ENCODE peak calls at places on chromosomes 13 and 19, in six cellular contexts. G, A, R, J, T and W are unnamed samples.

GRCh38 chr13:47472516-47472915 is 528.6 kb downstream of the SUCLA2 start:
- DNase-seq in G (no peak), A (no peak), J (no peak), R (no peak), T (no peak), W (no peak)

GRCh38 chr13:33677215-33677614 is 140.7 kb upstream of the RFC3 start:
- DNase-seq in T (no peak), G (no peak), R (no peak), J (no peak), A (no peak), W (no peak)

GRCh38 chr13:94550030-94550738 is 45.8 kb downstream of the TGDS start:
- DNase-seq in J (peak; percentile 46), G (peak; percentile 52), R (no peak), T (no peak), A (no peak), W (no peak)

GRCh38 chr13:92657565-92657964 is 569.0 kb upstream of the GPC6 start:
- DNase-seq in T (no peak), A (no peak), R (no peak), G (peak; percentile 1), J (no peak), W (no peak)

GRCh38 chr19:32416749-32417469 is 11.3 kb downstream of the DPY19L3 start:
- DNase-seq in T (no peak), G (peak; percentile 34), R (no peak), A (no peak), J (no peak), W (no peak)

GRCh38 chr13:84136582-84136981 is 254.3 kb upstream of the SLITRK1 start:
- DNase-seq in J (no peak), A (no peak), G (no peak), R (no peak), T (no peak), W (no peak)

GRCh38 chr19:14167594-14168138 is 31.3 kb upstream of the ASF1B start:
- DNase-seq in G (no peak), A (no peak), J (no peak), R (no peak), T (no peak), W (no peak)

GRCh38 chr19:55091955-55092354 is 16.3 kb downstream of the EPS8L1 start:
- DNase-seq in G (no peak), T (no peak), J (no peak), A (no peak), R (no peak), W (no peak)

GRCh38 chr13:49859568-49859967 is 67.1 kb upstream of the KPNA3 start:
- DNase-seq in T (no peak), G (peak; percentile 92), R (no peak), J (peak; percentile 89), A (no peak), W (no peak)

GRCh38 chr19:54470991-54471782 is 1.9 kb downstream of the CDC42EP5 start:
- DNase-seq in G (no peak), A (no peak), T (no peak), R (no peak), J (no peak), W (no peak)

GRCh38 chr13:110097013-110097412 is 209.9 kb downstream of the COL4A1 start:
- DNase-seq in T (no peak), J (no peak), R (no peak), A (no peak), G (peak; percentile 49), W (no peak)

GRCh38 chr13:98265669-98266551 is 88.8 kb upstream of the RNF113B start:
- DNase-seq in J (no peak), T (no peak), G (peak; percentile 64), R (no peak), A (no peak), W (no peak)

GRCh38 chr19:7326105-7326877 is 22.4 kb upstream of the ARHGEF18 start:
- DNase-seq in A (no peak), J (peak; percentile 10), T (no peak), G (no peak), R (peak; percentile 89), W (no peak)

GRCh38 chr13:101018720-101019119 is 344.1 kb upstream of the TMTC4 start:
- DNase-seq in A (no peak), T (no peak), J (peak; percentile 53), G (peak; percentile 71), R (no peak), W (no peak)

GRCh38 chr19:9673912-9674668 is 810 bp downstream of the ZNF562 start:
- DNase-seq in R (no peak), J (no peak), A (no peak), G (peak; percentile 5), T (no peak), W (no peak)

GRCh38 chr13:29046588-29046987 is 226.4 kb downstream of the MTUS2 start:
- DNase-seq in J (no peak), A (no peak), R (no peak), G (no peak), T (no peak), W (no peak)

GRCh38 chr19:3984908-3985642 is at the start of gene EEF2:
- DNase-seq in R (no peak), G (peak; percentile 87), A (peak; percentile 68), T (peak; percentile 83), J (peak; percentile 64), W (peak; percentile 78)

GRCh38 chr13:99656843-99657506 is 155.7 kb downstream of the TM9SF2 start:
- DNase-seq in R (no peak), A (no peak), T (peak; percentile 10), J (no peak), G (no peak), W (no peak)

GRCh38 chr13:113559061-113559460 is 25.5 kb upstream of the TFDP1 start:
- DNase-seq in J (no peak), A (no peak), T (no peak), G (no peak), R (no peak), W (no peak)

GRCh38 chr13:48123827-48124226 is 28.9 kb upstream of the MED4 start:
- DNase-seq in R (no peak), A (no peak), T (no peak), G (no peak), J (no peak), W (no peak)

GRCh38 chr19:57814505-57815246 is at the start of gene ZNF552:
- DNase-seq in R (peak; percentile 83), A (peak; percentile 69), T (peak; percentile 73), J (peak; percentile 91), G (peak; percentile 91), W (peak; percentile 76)

GRCh38 chr13:75694742-75695141 is 58.6 kb downstream of the LMO7 start:
- DNase-seq in A (no peak), J (no peak), T (no peak), R (no peak), G (no peak), W (no peak)

GRCh38 chr13:111491021-111491420 is 170.6 kb downstream of the TEX29 start:
- DNase-seq in G (no peak), J (no peak), T (no peak), A (no peak), R (no peak), W (no peak)

GRCh38 chr13:51626749-51627148 is 42.5 kb downstream of the WDFY2 start:
- DNase-seq in G (no peak), T (no peak), A (no peak), R (no peak), J (no peak), W (no peak)

GRCh38 chr19:13981467-13981866 is 24.7 kb downstream of the RFX1 start:
- DNase-seq in G (no peak), R (no peak), J (no peak), A (no peak), T (no peak), W (no peak)

GRCh38 chr13:44224433-44225149 is 149.0 kb upstream of the SERP2 start:
- DNase-seq in T (no peak), G (no peak), J (no peak), A (no peak), R (no peak), W (no peak)

DNA sequence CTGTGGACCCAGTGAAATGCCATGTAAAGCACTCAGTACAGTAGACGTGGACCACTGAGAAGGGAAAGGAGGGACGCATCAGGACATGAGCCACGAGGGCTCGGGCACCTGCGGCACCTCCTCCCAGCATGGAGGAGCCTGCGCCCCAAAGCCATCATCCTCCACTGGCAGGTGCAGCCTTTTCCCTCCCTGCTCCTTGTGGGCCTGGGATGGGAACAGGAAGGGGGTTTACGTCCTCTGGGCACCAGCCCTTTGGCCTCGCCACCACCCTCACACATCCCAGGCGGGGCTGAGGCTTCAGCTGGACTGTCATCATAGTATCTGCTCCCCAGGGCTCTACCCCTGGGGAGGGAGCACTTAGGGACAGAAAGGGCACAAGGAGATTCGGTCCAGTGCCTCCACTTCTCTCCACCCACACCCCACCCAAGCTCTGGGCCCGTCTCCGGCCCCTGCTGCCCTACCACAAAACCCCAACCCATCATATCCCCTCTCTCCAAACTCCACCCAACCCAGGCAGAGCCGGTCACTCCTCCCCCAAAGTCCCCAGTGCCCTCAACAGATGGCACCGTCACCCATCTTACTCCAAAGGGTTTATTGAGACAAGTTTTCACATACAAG is 2.1 kb upstream of the PRKD2 start:
- DNase-seq in R (no peak), G (no peak), A (no peak), J (no peak), T (no peak), W (no peak)
- H3K27ac ChIP-seq in R (no peak overlapping the region), G (no peak overlapping the region), A (peak overlapping the region; percentile 90), J (no peak overlapping the region), T (peak overlapping the region; percentile 92), W (no peak overlapping the region)

DNA sequence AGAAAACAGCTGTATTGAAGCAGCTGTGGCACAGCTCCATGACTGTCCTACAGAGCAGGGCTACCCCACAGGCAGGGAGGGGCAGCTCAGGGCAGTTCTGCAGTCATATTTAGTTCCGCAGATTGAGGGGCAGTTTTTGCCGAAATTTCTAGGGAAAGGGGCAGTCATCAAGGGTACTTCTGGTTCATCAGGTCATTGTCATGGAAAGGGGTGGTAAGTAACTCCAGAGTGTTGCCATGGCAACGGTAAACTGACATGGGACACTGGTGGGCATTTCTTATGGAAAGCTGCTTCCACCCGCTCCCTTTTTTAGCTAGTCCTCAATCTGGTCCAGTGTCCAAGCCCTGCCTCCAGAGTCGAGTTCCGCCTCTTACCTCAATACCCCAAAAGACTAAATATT is 702.8 kb downstream of the LIG4 start:
- DNase-seq in T (no peak), J (no peak), A (no peak), G (no peak), R (no peak), W (no peak)
- H3K27ac ChIP-seq in T (no peak overlapping the region), J (no peak overlapping the region), A (no peak overlapping the region), G (no peak overlapping the region), R (no peak overlapping the region), W (no peak overlapping the region)

GRCh38 chr19:17506745-17507144 is 4.7 kb upstream of the PGLS start:
- DNase-seq in J (no peak), R (no peak), A (no peak), T (no peak), G (no peak), W (no peak)
- H3K27ac ChIP-seq in J (no peak overlapping the region), R (no peak overlapping the region), A (no peak overlapping the region), T (no peak overlapping the region), G (no peak overlapping the region), W (peak overlapping the region; percentile 72)

GRCh38 chr19:29610213-29610573 is 4.1 kb downstream of the POP4 start:
- DNase-seq in J (no peak), A (no peak), G (no peak), R (no peak), T (no peak), W (no peak)

GRCh38 chr19:29609636-29610035 is 3.6 kb downstream of the POP4 start:
- DNase-seq in A (no peak), G (no peak), R (no peak), J (no peak), T (no peak), W (no peak)

GRCh38 chr19:29606420-29606747 is 301 bp downstream of the POP4 start:
- DNase-seq in J (no peak), A (no peak), R (no peak), T (no peak), G (no peak), W (no peak)

GRCh38 chr19:29603308-29603707 is 2.8 kb upstream of the POP4 start:
- DNase-seq in J (no peak), G (no peak), T (no peak), R (no peak), A (no peak), W (no peak)

GRCh38 chr19:29605653-29606419 is at the start of gene POP4:
- DNase-seq in T (peak; percentile 97), R (peak; percentile 84), J (peak; percentile 94), G (peak; percentile 94), A (peak; percentile 95), W (peak; percentile 95)
- H3K27ac ChIP-seq in T (peak within 1 kb of the TSS; percentile 99), R (peak within 1 kb of the TSS; percentile 89), J (peak within 1 kb of the TSS; percentile 80), G (peak within 1 kb of the TSS; percentile 93), A (peak within 1 kb of the TSS; percentile 94), W (peak within 1 kb of the TSS; percentile 89)